ENCODE peak calls at places on chromosomes 16 and 17, in four cellular contexts. One of them, this sample, is unnamed.

GRCh38 chr17:6124856-6125255 is 54.7 kb downstream of the WSCD1 start:
- DNase-seq in K562: no peak
- DNase-seq in endothelial cell of umbilical vein: no peak
- DNase-seq in IMR-90: no peak
- DNase-seq in this sample: no peak

GRCh38 chr17:37458805-37459204 is 30.9 kb upstream of the DUSP14 start:
- DNase-seq in endothelial cell of umbilical vein: no peak
- DNase-seq in IMR-90: peak
- DNase-seq in K562: no peak
- DNase-seq in this sample: no peak

GRCh38 chr16:89359296-89360147 is 130.8 kb downstream of the ANKRD11 start:
- DNase-seq in endothelial cell of umbilical vein: peak
- DNase-seq in IMR-90: no peak
- DNase-seq in K562: no peak
- DNase-seq in this sample: no peak

GRCh38 chr16:77501260-77501659 is 66.4 kb upstream of the ADAMTS18 start:
- DNase-seq in K562: no peak
- DNase-seq in endothelial cell of umbilical vein: peak
- DNase-seq in IMR-90: no peak
- DNase-seq in this sample: no peak

GRCh38 chr17:46925185-46925858 is 2.4 kb downstream of the GOSR2 start:
- DNase-seq in IMR-90: no peak
- DNase-seq in K562: no peak
- DNase-seq in endothelial cell of umbilical vein: no peak
- DNase-seq in this sample: no peak

GRCh38 chr17:16488572-16488997 is 3.4 kb downstream of the LRRC75A start:
- DNase-seq in endothelial cell of umbilical vein: peak
- DNase-seq in IMR-90: no peak
- DNase-seq in K562: no peak
- DNase-seq in this sample: no peak

GRCh38 chr16:88368994-88369393 is 13.8 kb upstream of the ZNF469 start:
- DNase-seq in K562: no peak
- DNase-seq in IMR-90: no peak
- DNase-seq in endothelial cell of umbilical vein: no peak
- DNase-seq in this sample: no peak

GRCh38 chr16:9184354-9184690 is 92.9 kb downstream of the HAPSTR1 start:
- DNase-seq in endothelial cell of umbilical vein: no peak
- DNase-seq in IMR-90: no peak
- DNase-seq in K562: no peak
- DNase-seq in this sample: no peak

GRCh38 chr17:40110026-40110425 is 9.6 kb upstream of the NR1D1 start:
- DNase-seq in K562: no peak
- DNase-seq in endothelial cell of umbilical vein: peak
- DNase-seq in IMR-90: no peak
- DNase-seq in this sample: no peak

GRCh38 chr16:68790944-68791343 is 52.4 kb upstream of the TANGO6 start:
- DNase-seq in IMR-90: no peak
- DNase-seq in endothelial cell of umbilical vein: no peak
- DNase-seq in K562: no peak
- DNase-seq in this sample: no peak

GRCh38 chr16:84881702-84882521 is 62.1 kb downstream of the CRISPLD2 start:
- DNase-seq in IMR-90: peak
- DNase-seq in endothelial cell of umbilical vein: peak
- DNase-seq in K562: peak
- DNase-seq in this sample: no peak

GRCh38 chr16:25110392-25110947 is 1.1 kb upstream of the LCMT1 start:
- DNase-seq in endothelial cell of umbilical vein: no peak
- DNase-seq in IMR-90: no peak
- DNase-seq in K562: no peak
- DNase-seq in this sample: no peak

GRCh38 chr16:10584956-10585561 is 4.7 kb upstream of the EMP2 start:
- DNase-seq in K562: no peak
- DNase-seq in IMR-90: peak
- DNase-seq in endothelial cell of umbilical vein: no peak
- DNase-seq in this sample: no peak

GRCh38 chr17:4182043-4182442 is 39.0 kb downstream of the CYB5D2 start:
- DNase-seq in IMR-90: no peak
- DNase-seq in endothelial cell of umbilical vein: no peak
- DNase-seq in K562: no peak
- DNase-seq in this sample: no peak

GRCh38 chr16:88458039-88458772 is 5.1 kb downstream of the ZFPM1 start:
- DNase-seq in IMR-90: no peak
- DNase-seq in endothelial cell of umbilical vein: no peak
- DNase-seq in K562: no peak
- DNase-seq in this sample: no peak

GRCh38 chr16:81061855-81062608 is 15.0 kb downstream of the C16orf46 start:
- DNase-seq in K562: no peak
- DNase-seq in IMR-90: no peak
- DNase-seq in endothelial cell of umbilical vein: no peak
- DNase-seq in this sample: no peak

GRCh38 chr17:71320009-71320796 is 800.6 kb upstream of the SOX9 start:
- DNase-seq in IMR-90: no peak
- DNase-seq in endothelial cell of umbilical vein: no peak
- DNase-seq in K562: no peak
- DNase-seq in this sample: no peak

GRCh38 chr17:61756561-61756960 is 106.8 kb downstream of the BRIP1 start:
- DNase-seq in K562: no peak
- DNase-seq in endothelial cell of umbilical vein: no peak
- DNase-seq in IMR-90: no peak
- DNase-seq in this sample: no peak
- TF ChIP-seq FOS in K562: no peak
- TF ChIP-seq FOS in endothelial cell of umbilical vein: no peak
- TF ChIP-seq FOS in IMR-90: no peak
- TF ChIP-seq FOS in this sample: no peak

DNA sequence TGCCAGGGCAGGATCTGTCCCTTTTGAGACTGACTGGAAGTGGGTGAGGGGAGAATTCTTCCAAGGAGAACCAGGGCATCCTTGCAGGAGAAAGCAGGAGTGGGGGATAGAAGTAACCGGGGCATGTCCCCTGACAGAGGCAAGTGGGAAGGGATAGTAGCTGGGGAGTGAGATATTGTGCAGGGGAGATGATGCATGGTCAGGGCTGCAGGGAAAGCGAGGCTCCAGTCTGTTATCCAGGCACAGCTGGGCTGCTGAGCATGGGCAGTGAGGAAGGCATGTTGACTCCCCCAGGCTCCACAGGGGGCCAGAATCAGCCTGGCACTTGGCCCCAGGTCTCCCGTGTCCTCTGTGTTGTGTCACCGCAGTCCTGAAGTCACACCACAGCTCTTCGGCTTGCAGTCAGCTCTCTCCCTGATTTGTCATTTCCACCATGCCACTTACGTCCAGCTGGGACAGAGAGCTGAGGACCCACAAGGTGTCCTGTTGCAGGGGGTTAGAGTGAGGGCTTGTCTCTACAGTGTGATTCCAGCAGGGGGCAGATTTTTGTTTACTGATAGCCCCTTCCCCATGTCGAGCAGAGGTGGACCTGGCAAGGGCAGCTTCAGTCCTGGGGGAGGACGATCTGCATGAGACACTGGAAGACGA is 40.9 kb downstream of the B9D1 start:
- DNase-seq in IMR-90: no peak
- DNase-seq in endothelial cell of umbilical vein: no peak
- DNase-seq in K562: no peak
- DNase-seq in this sample: no peak
- TF ChIP-seq FOS in IMR-90: no peak
- TF ChIP-seq FOS in endothelial cell of umbilical vein: no peak
- TF ChIP-seq FOS in K562: no peak
- TF ChIP-seq FOS in this sample: no peak

GRCh38 chr16:49498241-49499017 is 124.8 kb downstream of the C16orf78 start:
- DNase-seq in endothelial cell of umbilical vein: no peak
- DNase-seq in K562: no peak
- DNase-seq in IMR-90: no peak
- DNase-seq in this sample: no peak

GRCh38 chr16:49496656-49497055 is 123.1 kb downstream of the C16orf78 start:
- DNase-seq in IMR-90: no peak
- DNase-seq in K562: no peak
- DNase-seq in endothelial cell of umbilical vein: no peak
- DNase-seq in this sample: no peak

GRCh38 chr16:49495596-49496355 is 122.2 kb downstream of the C16orf78 start:
- DNase-seq in K562: no peak
- DNase-seq in IMR-90: no peak
- DNase-seq in endothelial cell of umbilical vein: no peak
- DNase-seq in this sample: no peak

GRCh38 chr16:49499018-49499785 is 125.6 kb downstream of the C16orf78 start:
- DNase-seq in K562: no peak
- DNase-seq in IMR-90: no peak
- DNase-seq in endothelial cell of umbilical vein: no peak
- DNase-seq in this sample: no peak

GRCh38 chr16:49497466-49497865 is 123.9 kb downstream of the C16orf78 start:
- DNase-seq in endothelial cell of umbilical vein: no peak
- DNase-seq in K562: no peak
- DNase-seq in IMR-90: no peak
- DNase-seq in this sample: no peak
- TF ChIP-seq FOS in endothelial cell of umbilical vein: no peak
- TF ChIP-seq FOS in K562: no peak
- TF ChIP-seq FOS in IMR-90: no peak
- TF ChIP-seq FOS in this sample: no peak

GRCh38 chr17:77373298-77374169 is 232.8 kb downstream of the SEC14L1 start:
- DNase-seq in endothelial cell of umbilical vein: no peak
- DNase-seq in K562: no peak
- DNase-seq in IMR-90: no peak
- DNase-seq in this sample: no peak

GRCh38 chr17:77371888-77372443 is 231.2 kb downstream of the SEC14L1 start:
- DNase-seq in endothelial cell of umbilical vein: no peak
- DNase-seq in IMR-90: no peak
- DNase-seq in K562: no peak
- DNase-seq in this sample: no peak

GRCh38 chr17:77371117-77371887 is 230.5 kb downstream of the SEC14L1 start:
- DNase-seq in IMR-90: peak
- DNase-seq in endothelial cell of umbilical vein: no peak
- DNase-seq in K562: no peak
- DNase-seq in this sample: no peak

GRCh38 chr17:77374170-77374936 is 233.6 kb downstream of the SEC14L1 start:
- DNase-seq in K562: peak
- DNase-seq in IMR-90: peak
- DNase-seq in endothelial cell of umbilical vein: peak
- DNase-seq in this sample: no peak

DNA sequence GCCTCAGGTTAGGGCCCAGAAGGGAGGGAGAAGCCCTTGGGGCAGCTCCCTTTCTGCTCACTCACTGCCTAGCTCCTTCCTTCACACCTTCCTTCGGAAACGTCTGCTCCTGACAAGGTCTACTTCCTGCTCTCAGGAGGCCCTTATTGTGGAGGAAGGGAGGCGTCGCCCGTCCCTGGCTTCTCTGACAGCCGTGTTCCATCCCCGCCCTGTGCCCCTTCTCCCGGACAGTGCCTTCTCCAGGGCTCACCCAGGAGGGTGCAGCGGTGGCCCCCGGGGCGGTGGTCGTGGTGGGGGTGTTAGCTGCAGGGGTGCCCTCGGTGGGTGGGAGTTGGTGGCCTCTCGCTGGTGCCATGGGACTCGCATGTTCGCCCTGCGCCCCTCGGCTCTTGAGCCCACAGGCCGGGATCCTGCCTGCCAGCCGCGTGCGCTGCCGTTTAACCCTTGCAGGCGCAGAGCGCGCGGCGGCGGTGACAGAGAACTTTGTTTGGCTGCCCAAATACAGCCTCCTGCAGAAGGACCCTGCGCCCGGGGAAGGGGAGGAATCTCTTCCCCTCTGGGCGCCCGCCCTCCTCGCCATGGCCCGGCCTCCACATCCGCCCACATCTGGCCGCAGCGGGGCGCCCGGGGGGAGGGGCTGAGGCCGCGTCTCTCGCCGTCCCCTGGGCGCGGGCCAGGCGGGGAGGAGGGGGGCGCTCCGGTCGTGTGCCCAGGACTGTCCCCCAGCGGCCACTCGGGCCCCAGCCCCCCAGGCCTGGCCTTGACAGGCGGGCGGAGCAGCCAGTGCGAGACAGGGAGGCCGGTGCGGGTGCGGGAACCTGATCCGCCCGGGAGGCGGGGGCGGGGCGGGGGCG is 231.9 kb downstream of the SEC14L1 start:
- DNase-seq in endothelial cell of umbilical vein: peak
- DNase-seq in IMR-90: peak
- DNase-seq in K562: peak
- DNase-seq in this sample: no peak
- TF ChIP-seq FOS in endothelial cell of umbilical vein: no peak
- TF ChIP-seq FOS in IMR-90: no peak
- TF ChIP-seq FOS in K562: no peak
- TF ChIP-seq FOS in this sample: no peak

DNA sequence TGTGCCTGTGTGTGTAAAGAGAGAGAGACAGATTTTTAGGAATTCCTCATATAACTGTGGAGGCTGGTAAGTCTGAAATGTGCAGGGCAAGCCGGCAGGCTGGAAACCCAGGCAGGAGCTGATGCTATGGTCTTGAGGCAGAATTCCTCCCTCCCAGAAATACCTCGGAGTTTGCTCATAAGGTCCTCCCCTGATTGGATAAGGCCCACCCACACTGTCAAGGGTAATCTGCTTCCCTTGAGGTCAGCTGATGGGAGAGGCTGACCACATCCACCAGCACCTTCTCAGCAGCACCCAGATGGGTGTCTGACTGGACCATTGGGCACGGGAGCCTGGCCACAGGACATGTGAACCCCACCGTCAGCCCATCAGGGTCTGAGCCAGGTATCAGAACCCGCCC is 42.4 kb downstream of the C16orf95 start:
- DNase-seq in endothelial cell of umbilical vein: no peak
- DNase-seq in K562: no peak
- DNase-seq in IMR-90: peak
- DNase-seq in this sample: no peak
- TF ChIP-seq FOS in endothelial cell of umbilical vein: no peak
- TF ChIP-seq FOS in K562: no peak
- TF ChIP-seq FOS in IMR-90: no peak
- TF ChIP-seq FOS in this sample: no peak